ENCODE peak calls at places on chromosomes 11 and 22, in six cellular contexts. C is K562, W is left ventricle myocardium superior, P is thoracic aorta, R is lung microvascular endothelial cell, X is LNCaP clone FGC. O is an unnamed sample.

GRCh38 chr22:50264104-50264745 is 2.7 kb upstream of the MAPK12 start:
- DNase-seq in C (no peak), W (no peak), P (no peak), R (no peak), X (no peak), O (no peak)

GRCh38 chr11:2805388-2806057 is 80.1 kb downstream of the CDKN1C start:
- DNase-seq in C (no peak), W (no peak), P (no peak), R (no peak), X (peak; percentile 58), O (peak; percentile 8)

GRCh38 chr11:120306519-120307242 is 18.4 kb upstream of the TLCD5 start:
- DNase-seq in C (peak; percentile 76), W (peak; percentile 55), P (no peak), R (peak; percentile 80), X (no peak), O (peak; percentile 75)

GRCh38 chr22:30969532-30970355 is 679 bp downstream of the TUG1 start:
- DNase-seq in C (peak; percentile 61), W (no peak), P (no peak), R (peak; percentile 63), X (peak; percentile 13), O (peak; percentile 45)

GRCh38 chr11:112425121-112425520 is 164.5 kb upstream of the PLET1 start:
- DNase-seq in C (no peak), W (no peak), P (no peak), R (no peak), X (no peak), O (no peak)

GRCh38 chr11:69297926-69298777 is 4.2 kb downstream of the MYEOV start:
- DNase-seq in C (peak; percentile 37), W (peak; percentile 86), P (peak; percentile 64), R (peak; percentile 92), X (no peak), O (peak; percentile 90)

GRCh38 chr11:133824593-133824992 is 20.7 kb downstream of the SPATA19 start:
- DNase-seq in C (no peak), W (no peak), P (no peak), R (no peak), X (no peak), O (no peak)

GRCh38 chr22:49138250-49138790 is 689.4 kb downstream of the BRD1 start:
- DNase-seq in C (no peak), W (no peak), P (no peak), R (no peak), X (no peak), O (no peak)

GRCh38 chr22:37062366-37062655 is 10.8 kb downstream of the KCTD17 start:
- DNase-seq in C (peak; percentile 18), W (no peak), P (no peak), R (no peak), X (no peak), O (no peak)

GRCh38 chr11:122633219-122633829 is 22.2 kb upstream of the UBASH3B start:
- DNase-seq in C (no peak), W (no peak), P (no peak), R (peak; percentile 60), X (no peak), O (peak; percentile 29)

GRCh38 chr11:122977455-122978302 is 4.0 kb downstream of the BSX start:
- DNase-seq in C (no peak), W (no peak), P (no peak), R (no peak), X (no peak), O (no peak)